ENCODE peak calls at places on chromosomes 6 and 20, in eight cellular contexts. F is IMR-90, J is adrenal gland, G is heart left ventricle, S is Peyer's patch, M is A549, V is uterus, I is endothelial cell of umbilical vein. Q is an unnamed sample.

GRCh38 chr6:83702077-83702476 is 6.8 kb downstream of the SNAP91 start:
- DNase-seq in F (no peak), J (no peak), G (no peak), S (no peak), M (no peak), V (no peak), I (no peak), Q (no peak)

GRCh38 chr20:57584768-57585461 is 24.0 kb downstream of the PCK1 start:
- DNase-seq in F (no peak), J (no peak), G (no peak), S (no peak), M (no peak), V (no peak), I (no peak), Q (no peak)

GRCh38 chr6:148465011-148465335 is 122.3 kb downstream of the SASH1 start:
- DNase-seq in F (no peak), J (no peak), G (no peak), S (no peak), M (no peak), V (no peak), I (no peak), Q (no peak)

GRCh38 chr6:113414511-113414910 is 442.6 kb upstream of the MARCKS start:
- DNase-seq in F (peak; percentile 81), J (peak; percentile 43), G (peak; percentile 39), S (no peak), M (peak; percentile 9), V (peak; percentile 20), I (peak; percentile 79), Q (peak; percentile 32)

GRCh38 chr6:115058414-115059211 is 715.8 kb upstream of the HS3ST5 start:
- DNase-seq in F (no peak), J (no peak), G (no peak), S (no peak), M (no peak), V (no peak), I (no peak), Q (no peak)

GRCh38 chr20:31881945-31882344 is 11.5 kb downstream of the TTLL9 start:
- DNase-seq in F (no peak), J (no peak), G (no peak), S (no peak), M (no peak), V (no peak), I (no peak), Q (no peak)

GRCh38 chr6:98716341-98716740 is 118.0 kb upstream of the POU3F2 start:
- DNase-seq in F (no peak), J (no peak), G (no peak), S (no peak), M (no peak), V (no peak), I (no peak), Q (no peak)

GRCh38 chr20:18588554-18589043 is 745 bp downstream of the DTD1 start:
- DNase-seq in F (no peak), J (no peak), G (no peak), S (no peak), M (no peak), V (no peak), I (no peak), Q (no peak)

GRCh38 chr6:113997106-113997505 is 26.2 kb upstream of the HDAC2 start:
- DNase-seq in F (peak; percentile 87), J (no peak), G (no peak), S (no peak), M (no peak), V (no peak), I (peak; percentile 58), Q (no peak)

GRCh38 chr6:167398214-167399050 is 73.5 kb downstream of the TTLL2 start:
- DNase-seq in F (no peak), J (no peak), G (no peak), S (no peak), M (no peak), V (no peak), I (no peak), Q (no peak)

GRCh38 chr6:11469684-11470083 is 67.9 kb upstream of the TMEM170B start:
- DNase-seq in F (no peak), J (no peak), G (no peak), S (no peak), M (no peak), V (no peak), I (no peak), Q (no peak)

GRCh38 chr6:51025082-51025777 is 206.6 kb downstream of the TFAP2B start:
- DNase-seq in F (peak; percentile 7), J (no peak), G (no peak), S (no peak), M (no peak), V (no peak), I (no peak), Q (no peak)

GRCh38 chr6:128161839-128162238 is 261.0 kb upstream of the THEMIS start:
- DNase-seq in F (no peak), J (no peak), G (no peak), S (no peak), M (no peak), V (no peak), I (no peak), Q (no peak)

GRCh38 chr6:143901885-143902708 is 37.8 kb downstream of the ZC2HC1B start:
- DNase-seq in F (peak; percentile 49), J (peak; percentile 11), G (peak; percentile 57), S (no peak), M (no peak), V (peak; percentile 73), I (peak; percentile 67), Q (no peak)

GRCh38 chr6:19662911-19663310 is 174.3 kb upstream of the ID4 start:
- DNase-seq in F (no peak), J (no peak), G (no peak), S (no peak), M (no peak), V (no peak), I (no peak), Q (no peak)
- H3K4me3 ChIP-seq in F (no peak overlapping the region), J (no peak overlapping the region), G (no peak overlapping the region), S (no peak overlapping the region), M (no peak overlapping the region), V (no peak overlapping the region), I (no peak overlapping the region), Q (no peak overlapping the region)

GRCh38 chr6:42451595-42452170 is at the start of gene TRERF1:
- DNase-seq in F (peak; percentile 81), J (peak; percentile 69), G (peak; percentile 55), S (peak; percentile 72), M (peak; percentile 55), V (peak; percentile 66), I (peak; percentile 30), Q (no peak)

GRCh38 chr6:42453649-42454427 is 2.1 kb upstream of the TRERF1 start:
- DNase-seq in F (peak; percentile 39), J (peak; percentile 44), G (peak; percentile 62), S (peak; percentile 20), M (peak; percentile 5), V (peak; percentile 70), I (peak; percentile 36), Q (peak; percentile 33)

GRCh38 chr6:42454428-42454791 is 2.7 kb upstream of the TRERF1 start:
- DNase-seq in F (no peak), J (peak; percentile 46), G (peak; percentile 73), S (no peak), M (no peak), V (no peak), I (no peak), Q (no peak)

GRCh38 chr6:42452171-42453026 is 673 bp upstream of the TRERF1 start:
- DNase-seq in F (peak; percentile 76), J (peak; percentile 77), G (peak; percentile 76), S (peak; percentile 61), M (peak; percentile 44), V (peak; percentile 82), I (peak; percentile 64), Q (peak; percentile 41)

GRCh38 chr6:42453027-42453648 is 1.4 kb upstream of the TRERF1 start:
- DNase-seq in F (peak; percentile 90), J (peak; percentile 93), G (peak; percentile 93), S (peak; percentile 74), M (peak; percentile 62), V (peak; percentile 92), I (peak; percentile 52), Q (peak; percentile 65)
- TF ChIP-seq POLR2A in F (no peak), J (peak; percentile 14), G (no peak), S (peak; percentile 51), M (peak; percentile 59), V (peak; percentile 77), I (no peak), Q (peak; percentile 70)

DNA sequence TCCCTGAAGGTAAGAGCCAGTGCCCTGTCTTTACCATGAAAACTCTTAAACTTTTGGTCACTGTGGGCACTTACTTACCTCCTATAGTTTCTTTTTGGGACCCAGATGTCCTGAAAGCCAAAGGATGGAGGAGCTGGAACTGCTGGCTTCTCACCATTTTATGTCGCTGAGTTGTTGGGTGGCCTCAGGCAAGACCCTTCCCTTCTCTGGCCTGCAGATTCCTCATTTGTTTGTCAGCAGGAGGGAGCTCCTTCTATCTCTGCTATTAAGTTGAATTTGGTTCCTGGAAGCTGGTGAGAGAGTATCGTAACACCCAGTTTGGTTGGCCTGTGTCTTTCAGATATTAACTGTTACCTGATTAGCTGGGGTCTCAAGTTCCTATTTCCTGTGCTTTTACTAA is 68.2 kb upstream of the MYL9 start:
- DNase-seq in F (no peak), J (no peak), G (no peak), S (no peak), M (no peak), V (no peak), I (no peak), Q (no peak)
- H3K27ac ChIP-seq in F (no peak overlapping the region), J (peak overlapping the region; percentile 50), G (peak overlapping the region; percentile 86), S (peak overlapping the region; percentile 82), M (no peak overlapping the region), V (peak overlapping the region; percentile 79), I (no peak overlapping the region), Q (peak overlapping the region; percentile 90)

GRCh38 chr6:152750694-152751093 is at the start of gene VIP:
- DNase-seq in F (peak; percentile 42), J (no peak), G (no peak), S (no peak), M (no peak), V (no peak), I (peak; percentile 46), Q (no peak)

GRCh38 chr6:152749336-152749735 is 1.3 kb upstream of the VIP start:
- DNase-seq in F (no peak), J (no peak), G (no peak), S (no peak), M (no peak), V (no peak), I (no peak), Q (no peak)

GRCh38 chr6:152746172-152746553 is 4.4 kb upstream of the VIP start:
- DNase-seq in F (peak; percentile 59), J (no peak), G (no peak), S (no peak), M (peak; percentile 7), V (no peak), I (no peak), Q (no peak)

GRCh38 chr6:152748843-152749242 is 1.8 kb upstream of the VIP start:
- DNase-seq in F (peak; percentile 33), J (no peak), G (no peak), S (no peak), M (no peak), V (no peak), I (peak; percentile 47), Q (no peak)

DNA sequence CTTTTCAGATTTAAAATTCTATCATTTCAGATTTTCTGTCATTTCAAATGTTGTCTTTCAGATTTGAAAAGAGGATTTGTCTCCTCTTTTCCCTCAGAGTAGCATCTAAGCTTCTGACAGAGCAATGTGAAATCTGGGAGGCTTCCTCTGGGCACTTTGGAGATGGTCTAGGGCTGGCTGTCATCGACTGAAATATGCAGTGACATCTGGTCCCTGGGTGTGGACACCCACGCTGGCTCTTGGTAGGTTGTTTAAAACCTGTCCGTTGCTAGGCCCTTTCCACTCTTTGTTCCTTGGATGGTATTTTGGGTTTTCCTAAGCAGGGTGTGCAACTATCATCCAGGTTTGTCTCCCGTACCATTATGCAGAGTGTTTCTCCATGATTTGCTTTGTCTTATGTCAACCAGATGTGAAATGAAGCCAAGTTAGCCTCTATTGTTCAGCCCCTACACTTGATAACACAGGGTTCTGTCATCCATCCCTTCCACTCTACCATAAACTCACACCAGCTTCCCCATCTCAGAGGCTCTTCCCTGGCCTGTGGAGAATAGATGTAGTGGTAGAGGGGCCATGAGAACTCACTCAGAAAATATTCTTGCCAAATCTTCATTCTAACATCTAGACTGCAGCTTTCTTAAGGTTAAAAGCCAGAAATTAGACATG is 5.0 kb upstream of the VIP start:
- DNase-seq in F (peak; percentile 0), J (no peak), G (no peak), S (no peak), M (no peak), V (no peak), I (no peak), Q (no peak)
- H3K4me3 ChIP-seq in F (no peak overlapping the region), J (no peak overlapping the region), G (no peak overlapping the region), S (no peak overlapping the region), M (no peak overlapping the region), V (no peak overlapping the region), I (no peak overlapping the region), Q (no peak overlapping the region)